ENCODE peak calls at places on chromosomes 16 and 17, in seven cellular contexts. One of them, this sample, is unnamed. For H3K4me1, the result is how much of the 10 kb centered on the place peaks cover.

GRCh38 chr16:720507-720989 is 398 bp upstream of the ANTKMT start:
- DNase-seq in stomach: no peak
- DNase-seq in colonic mucosa: peak
- DNase-seq in naive thymus-derived CD4-positive, alpha-beta T cell: no peak
- DNase-seq in CD4-positive, CD25-positive, alpha-beta regulatory T cell: no peak
- DNase-seq in lower lobe of right lung: no peak
- DNase-seq in H1: no peak
- DNase-seq in this sample: no peak

GRCh38 chr16:68486671-68487495 is 38.6 kb upstream of the SMPD3 start:
- DNase-seq in stomach: no peak
- DNase-seq in colonic mucosa: peak
- DNase-seq in naive thymus-derived CD4-positive, alpha-beta T cell: no peak
- DNase-seq in CD4-positive, CD25-positive, alpha-beta regulatory T cell: no peak
- DNase-seq in lower lobe of right lung: no peak
- DNase-seq in H1: no peak
- DNase-seq in this sample: peak

GRCh38 chr16:85970712-85971220 is 71.8 kb downstream of the IRF8 start:
- DNase-seq in stomach: no peak
- DNase-seq in colonic mucosa: no peak
- DNase-seq in naive thymus-derived CD4-positive, alpha-beta T cell: no peak
- DNase-seq in CD4-positive, CD25-positive, alpha-beta regulatory T cell: no peak
- DNase-seq in lower lobe of right lung: no peak
- DNase-seq in H1: no peak
- DNase-seq in this sample: no peak

GRCh38 chr16:12078405-12079245 is 102.1 kb downstream of the SNX29 start:
- DNase-seq in stomach: no peak
- DNase-seq in colonic mucosa: no peak
- DNase-seq in naive thymus-derived CD4-positive, alpha-beta T cell: peak
- DNase-seq in CD4-positive, CD25-positive, alpha-beta regulatory T cell: no peak
- DNase-seq in lower lobe of right lung: peak
- DNase-seq in H1: no peak
- DNase-seq in this sample: no peak

GRCh38 chr16:53714080-53715050 is 10.4 kb downstream of the FTO start:
- DNase-seq in stomach: no peak
- DNase-seq in colonic mucosa: no peak
- DNase-seq in naive thymus-derived CD4-positive, alpha-beta T cell: no peak
- DNase-seq in CD4-positive, CD25-positive, alpha-beta regulatory T cell: no peak
- DNase-seq in lower lobe of right lung: no peak
- DNase-seq in H1: no peak
- DNase-seq in this sample: no peak

GRCh38 chr16:56679813-56680212 is 2.5 kb upstream of the MT1X start:
- DNase-seq in stomach: no peak
- DNase-seq in colonic mucosa: no peak
- DNase-seq in naive thymus-derived CD4-positive, alpha-beta T cell: no peak
- DNase-seq in CD4-positive, CD25-positive, alpha-beta regulatory T cell: no peak
- DNase-seq in lower lobe of right lung: no peak
- DNase-seq in H1: no peak
- DNase-seq in this sample: no peak

GRCh38 chr17:72056727-72057290 is 64.0 kb upstream of the SOX9 start:
- DNase-seq in stomach: no peak
- DNase-seq in colonic mucosa: no peak
- DNase-seq in naive thymus-derived CD4-positive, alpha-beta T cell: no peak
- DNase-seq in CD4-positive, CD25-positive, alpha-beta regulatory T cell: no peak
- DNase-seq in lower lobe of right lung: no peak
- DNase-seq in H1: peak
- DNase-seq in this sample: no peak

GRCh38 chr16:21301168-21301894 is 23.2 kb upstream of the CRYM start:
- DNase-seq in stomach: peak
- DNase-seq in colonic mucosa: peak
- DNase-seq in naive thymus-derived CD4-positive, alpha-beta T cell: peak
- DNase-seq in CD4-positive, CD25-positive, alpha-beta regulatory T cell: no peak
- DNase-seq in lower lobe of right lung: peak
- DNase-seq in H1: peak
- DNase-seq in this sample: peak

GRCh38 chr17:38511126-38512108 is 83.2 kb downstream of the ARHGAP23 start:
- DNase-seq in stomach: no peak
- DNase-seq in colonic mucosa: no peak
- DNase-seq in naive thymus-derived CD4-positive, alpha-beta T cell: no peak
- DNase-seq in CD4-positive, CD25-positive, alpha-beta regulatory T cell: no peak
- DNase-seq in lower lobe of right lung: no peak
- DNase-seq in H1: no peak
- DNase-seq in this sample: no peak

GRCh38 chr17:28293994-28294393 is 25.0 kb upstream of the TMEM97 start:
- DNase-seq in stomach: no peak
- DNase-seq in colonic mucosa: no peak
- DNase-seq in naive thymus-derived CD4-positive, alpha-beta T cell: no peak
- DNase-seq in CD4-positive, CD25-positive, alpha-beta regulatory T cell: no peak
- DNase-seq in lower lobe of right lung: no peak
- DNase-seq in H1: no peak
- DNase-seq in this sample: no peak

GRCh38 chr16:67872131-67872630 is 671 bp upstream of the EDC4 start:
- DNase-seq in stomach: no peak
- DNase-seq in colonic mucosa: no peak
- DNase-seq in naive thymus-derived CD4-positive, alpha-beta T cell: no peak
- DNase-seq in CD4-positive, CD25-positive, alpha-beta regulatory T cell: no peak
- DNase-seq in lower lobe of right lung: no peak
- DNase-seq in H1: no peak
- DNase-seq in this sample: no peak

GRCh38 chr17:68006797-68007196 is 10.5 kb upstream of the C17orf58 start:
- DNase-seq in stomach: no peak
- DNase-seq in colonic mucosa: no peak
- DNase-seq in naive thymus-derived CD4-positive, alpha-beta T cell: no peak
- DNase-seq in CD4-positive, CD25-positive, alpha-beta regulatory T cell: no peak
- DNase-seq in lower lobe of right lung: peak
- DNase-seq in H1: no peak
- DNase-seq in this sample: no peak

GRCh38 chr17:61410555-61411089 is 11.0 kb downstream of the TBX2 start:
- DNase-seq in stomach: peak
- DNase-seq in colonic mucosa: peak
- DNase-seq in naive thymus-derived CD4-positive, alpha-beta T cell: peak
- DNase-seq in CD4-positive, CD25-positive, alpha-beta regulatory T cell: peak
- DNase-seq in lower lobe of right lung: peak
- DNase-seq in H1: no peak
- DNase-seq in this sample: peak

GRCh38 chr16:89003831-89004208 is 26.8 kb upstream of the CBFA2T3 start:
- DNase-seq in stomach: no peak
- DNase-seq in colonic mucosa: no peak
- DNase-seq in naive thymus-derived CD4-positive, alpha-beta T cell: no peak
- DNase-seq in CD4-positive, CD25-positive, alpha-beta regulatory T cell: no peak
- DNase-seq in lower lobe of right lung: no peak
- DNase-seq in H1: no peak
- DNase-seq in this sample: no peak

GRCh38 chr16:17748005-17748719 is 277.4 kb upstream of the XYLT1 start:
- DNase-seq in stomach: no peak
- DNase-seq in colonic mucosa: no peak
- DNase-seq in naive thymus-derived CD4-positive, alpha-beta T cell: no peak
- DNase-seq in CD4-positive, CD25-positive, alpha-beta regulatory T cell: no peak
- DNase-seq in lower lobe of right lung: no peak
- DNase-seq in H1: peak
- DNase-seq in this sample: no peak

GRCh38 chr16:81568749-81569087 is 124.1 kb downstream of the CMIP start:
- DNase-seq in stomach: no peak
- DNase-seq in colonic mucosa: no peak
- DNase-seq in naive thymus-derived CD4-positive, alpha-beta T cell: no peak
- DNase-seq in CD4-positive, CD25-positive, alpha-beta regulatory T cell: no peak
- DNase-seq in lower lobe of right lung: no peak
- DNase-seq in H1: no peak
- DNase-seq in this sample: no peak

GRCh38 chr17:74452841-74453661 is 13.4 kb upstream of the CD300A start:
- DNase-seq in stomach: no peak
- DNase-seq in colonic mucosa: no peak
- DNase-seq in naive thymus-derived CD4-positive, alpha-beta T cell: no peak
- DNase-seq in CD4-positive, CD25-positive, alpha-beta regulatory T cell: no peak
- DNase-seq in lower lobe of right lung: no peak
- DNase-seq in H1: no peak
- DNase-seq in this sample: no peak

GRCh38 chr16:3597676-3598075 is 13.7 kb downstream of the SLX4 start:
- DNase-seq in stomach: no peak
- DNase-seq in colonic mucosa: no peak
- DNase-seq in naive thymus-derived CD4-positive, alpha-beta T cell: no peak
- DNase-seq in CD4-positive, CD25-positive, alpha-beta regulatory T cell: no peak
- DNase-seq in lower lobe of right lung: no peak
- DNase-seq in H1: no peak
- DNase-seq in this sample: no peak

GRCh38 chr17:65074778-65075250 is 18.3 kb upstream of the GNA13 start:
- DNase-seq in stomach: no peak
- DNase-seq in colonic mucosa: peak
- DNase-seq in naive thymus-derived CD4-positive, alpha-beta T cell: no peak
- DNase-seq in CD4-positive, CD25-positive, alpha-beta regulatory T cell: no peak
- DNase-seq in lower lobe of right lung: peak
- DNase-seq in H1: no peak
- DNase-seq in this sample: peak

GRCh38 chr17:35244345-35245195 is 1.7 kb downstream of the SLFN5 start:
- DNase-seq in stomach: peak
- DNase-seq in colonic mucosa: peak
- DNase-seq in naive thymus-derived CD4-positive, alpha-beta T cell: peak
- DNase-seq in CD4-positive, CD25-positive, alpha-beta regulatory T cell: peak
- DNase-seq in lower lobe of right lung: peak
- DNase-seq in H1: no peak
- DNase-seq in this sample: peak

GRCh38 chr17:77748436-77748835 is 210.1 kb upstream of the TNRC6C start:
- DNase-seq in stomach: no peak
- DNase-seq in colonic mucosa: no peak
- DNase-seq in naive thymus-derived CD4-positive, alpha-beta T cell: no peak
- DNase-seq in CD4-positive, CD25-positive, alpha-beta regulatory T cell: no peak
- DNase-seq in lower lobe of right lung: no peak
- DNase-seq in H1: no peak
- DNase-seq in this sample: peak

GRCh38 chr17:81615401-81615930 is 21.4 kb downstream of the NPLOC4 start:
- DNase-seq in stomach: no peak
- DNase-seq in colonic mucosa: no peak
- DNase-seq in naive thymus-derived CD4-positive, alpha-beta T cell: no peak
- DNase-seq in CD4-positive, CD25-positive, alpha-beta regulatory T cell: no peak
- DNase-seq in lower lobe of right lung: peak
- DNase-seq in H1: no peak
- DNase-seq in this sample: no peak

GRCh38 chr16:67537270-67537635 is 8.6 kb downstream of the RIPOR1 start:
- DNase-seq in stomach: peak
- DNase-seq in colonic mucosa: peak
- DNase-seq in naive thymus-derived CD4-positive, alpha-beta T cell: no peak
- DNase-seq in CD4-positive, CD25-positive, alpha-beta regulatory T cell: no peak
- DNase-seq in lower lobe of right lung: peak
- DNase-seq in H1: no peak
- DNase-seq in this sample: peak

GRCh38 chr16:89924298-89924924 is 1.3 kb downstream of the TUBB3 start:
- DNase-seq in stomach: no peak
- DNase-seq in colonic mucosa: no peak
- DNase-seq in naive thymus-derived CD4-positive, alpha-beta T cell: no peak
- DNase-seq in CD4-positive, CD25-positive, alpha-beta regulatory T cell: peak
- DNase-seq in lower lobe of right lung: no peak
- DNase-seq in H1: peak
- DNase-seq in this sample: peak

GRCh38 chr17:14474591-14474990 is 173.7 kb downstream of the HS3ST3B1 start:
- DNase-seq in stomach: no peak
- DNase-seq in colonic mucosa: no peak
- DNase-seq in naive thymus-derived CD4-positive, alpha-beta T cell: no peak
- DNase-seq in CD4-positive, CD25-positive, alpha-beta regulatory T cell: no peak
- DNase-seq in lower lobe of right lung: no peak
- DNase-seq in H1: no peak
- DNase-seq in this sample: no peak

GRCh38 chr16:70653809-70654771 is 7.7 kb downstream of the IL34 start:
- DNase-seq in stomach: peak
- DNase-seq in colonic mucosa: peak
- DNase-seq in naive thymus-derived CD4-positive, alpha-beta T cell: peak
- DNase-seq in CD4-positive, CD25-positive, alpha-beta regulatory T cell: peak
- DNase-seq in lower lobe of right lung: no peak
- DNase-seq in H1: peak
- DNase-seq in this sample: peak

GRCh38 chr17:46876353-46876887 is 25.0 kb downstream of the WNT9B start:
- DNase-seq in stomach: peak
- DNase-seq in colonic mucosa: peak
- DNase-seq in naive thymus-derived CD4-positive, alpha-beta T cell: no peak
- DNase-seq in CD4-positive, CD25-positive, alpha-beta regulatory T cell: no peak
- DNase-seq in lower lobe of right lung: no peak
- DNase-seq in H1: no peak
- DNase-seq in this sample: peak

GRCh38 chr16:65781363-65781762 is 585.1 kb upstream of the CDH5 start:
- DNase-seq in stomach: no peak
- DNase-seq in colonic mucosa: no peak
- DNase-seq in naive thymus-derived CD4-positive, alpha-beta T cell: no peak
- DNase-seq in CD4-positive, CD25-positive, alpha-beta regulatory T cell: no peak
- DNase-seq in lower lobe of right lung: no peak
- DNase-seq in H1: no peak
- DNase-seq in this sample: no peak
- H3K4me3 ChIP-seq in stomach: no peak
- H3K4me3 ChIP-seq in colonic mucosa: no peak
- H3K4me3 ChIP-seq in naive thymus-derived CD4-positive, alpha-beta T cell: no peak
- H3K4me3 ChIP-seq in CD4-positive, CD25-positive, alpha-beta regulatory T cell: no peak
- H3K4me3 ChIP-seq in lower lobe of right lung: no peak
- H3K4me3 ChIP-seq in H1: no peak
- H3K4me3 ChIP-seq in this sample: no peak

GRCh38 chr16:24978370-24978914 is 36.7 kb downstream of the ARHGAP17 start:
- DNase-seq in stomach: no peak
- DNase-seq in colonic mucosa: no peak
- DNase-seq in naive thymus-derived CD4-positive, alpha-beta T cell: no peak
- DNase-seq in CD4-positive, CD25-positive, alpha-beta regulatory T cell: no peak
- DNase-seq in lower lobe of right lung: no peak
- DNase-seq in H1: no peak
- DNase-seq in this sample: peak
- H3K4me1 ChIP-seq in stomach: under half
- H3K4me1 ChIP-seq in colonic mucosa: under half
- H3K4me1 ChIP-seq in naive thymus-derived CD4-positive, alpha-beta T cell: under half
- H3K4me1 ChIP-seq in CD4-positive, CD25-positive, alpha-beta regulatory T cell: under half
- H3K4me1 ChIP-seq in lower lobe of right lung: half or more
- H3K4me1 ChIP-seq in H1: under half
- H3K4me1 ChIP-seq in this sample: under half

DNA sequence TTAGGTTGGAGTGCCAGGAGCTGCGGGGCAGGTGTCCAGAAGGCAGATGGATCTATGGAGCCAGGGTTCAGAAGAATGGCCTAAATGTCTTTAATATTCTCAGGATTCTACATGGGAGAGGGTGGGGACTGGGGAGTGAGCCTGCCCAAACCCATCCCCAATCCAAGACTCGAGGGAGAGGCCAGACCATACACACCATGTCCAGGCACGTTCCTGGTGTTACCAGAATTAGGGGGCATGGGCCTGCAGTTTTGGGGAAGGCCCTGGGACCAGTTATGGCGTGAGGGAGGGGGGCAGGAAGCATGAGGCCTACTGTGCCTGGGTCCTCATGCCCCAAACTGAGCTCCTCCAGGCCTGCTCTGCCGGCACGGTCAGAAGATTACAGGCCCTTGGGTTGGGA is 1.9 kb downstream of the TAX1BP3 start:
- DNase-seq in stomach: no peak
- DNase-seq in colonic mucosa: no peak
- DNase-seq in naive thymus-derived CD4-positive, alpha-beta T cell: no peak
- DNase-seq in CD4-positive, CD25-positive, alpha-beta regulatory T cell: no peak
- DNase-seq in lower lobe of right lung: no peak
- DNase-seq in H1: no peak
- DNase-seq in this sample: no peak
- H3K4me3 ChIP-seq in stomach: peak
- H3K4me3 ChIP-seq in colonic mucosa: no peak
- H3K4me3 ChIP-seq in naive thymus-derived CD4-positive, alpha-beta T cell: no peak
- H3K4me3 ChIP-seq in CD4-positive, CD25-positive, alpha-beta regulatory T cell: no peak
- H3K4me3 ChIP-seq in lower lobe of right lung: peak
- H3K4me3 ChIP-seq in H1: no peak
- H3K4me3 ChIP-seq in this sample: no peak

DNA sequence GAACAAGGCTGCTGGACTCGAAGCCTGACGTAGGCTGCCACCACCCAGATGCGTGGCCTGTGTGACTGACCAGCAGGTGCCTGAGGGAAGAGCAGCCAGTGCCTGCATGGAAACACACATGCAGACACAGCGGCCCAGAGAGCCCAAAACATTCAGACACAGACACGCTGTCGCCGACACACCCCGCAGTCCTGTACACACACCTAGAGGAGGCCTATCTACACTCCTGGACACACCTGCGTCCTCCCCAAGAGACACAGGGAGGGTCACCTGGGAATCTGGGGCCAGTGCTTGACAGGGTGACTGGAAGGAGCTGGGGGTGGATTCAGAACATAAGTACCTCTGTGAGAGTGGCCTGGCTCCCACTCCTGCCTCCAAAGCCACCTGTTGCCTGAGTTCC is 6.1 kb upstream of the TSPOAP1 start:
- DNase-seq in stomach: no peak
- DNase-seq in colonic mucosa: no peak
- DNase-seq in naive thymus-derived CD4-positive, alpha-beta T cell: no peak
- DNase-seq in CD4-positive, CD25-positive, alpha-beta regulatory T cell: no peak
- DNase-seq in lower lobe of right lung: peak
- DNase-seq in H1: no peak
- DNase-seq in this sample: no peak
- H3K4me1 ChIP-seq in stomach: under half
- H3K4me1 ChIP-seq in colonic mucosa: under half
- H3K4me1 ChIP-seq in naive thymus-derived CD4-positive, alpha-beta T cell: under half
- H3K4me1 ChIP-seq in CD4-positive, CD25-positive, alpha-beta regulatory T cell: half or more
- H3K4me1 ChIP-seq in lower lobe of right lung: half or more
- H3K4me1 ChIP-seq in H1: under half
- H3K4me1 ChIP-seq in this sample: under half

This sample was measured in Peyer's patch.